ENCODE peak calls at places on chromosomes 7 and 10, in nine cellular contexts. N, T, F, A, P, X, V, S and Q are unnamed samples.

GRCh38 chr10:49738616-49739360 is 23.3 kb downstream of the OGDHL start:
- DNase-seq in X (no peak), P (no peak), N (no peak), V (peak; percentile 82), F (no peak), S (no peak), T (no peak), A (peak; percentile 90), Q (no peak)

GRCh38 chr10:37495415-37495814 is 362.0 kb downstream of the ZNF248 start:
- DNase-seq in A (no peak), N (no peak), T (peak; percentile 23), S (no peak), X (no peak), P (no peak), F (no peak), V (no peak), Q (no peak)

GRCh38 chr10:16792675-16793074 is 24.5 kb downstream of the RSU1 start:
- DNase-seq in V (peak; percentile 67), T (no peak), X (peak; percentile 25), A (no peak), P (no peak), N (no peak), F (no peak), S (no peak), Q (no peak)

GRCh38 chr7:52302765-52303520 is 732.5 kb upstream of the POM121L12 start:
- DNase-seq in T (no peak), V (no peak), S (no peak), F (no peak), A (no peak), X (no peak), P (no peak), N (no peak), Q (no peak)

GRCh38 chr7:104985259-104985617 is 28.8 kb upstream of the KMT2E start:
- DNase-seq in T (no peak), V (no peak), P (no peak), N (no peak), S (no peak), X (no peak), A (no peak), F (no peak), Q (no peak)

GRCh38 chr7:6271091-6271658 is 1.2 kb downstream of the CYTH3 start:
- DNase-seq in F (no peak), A (no peak), V (peak; percentile 87), X (peak; percentile 39), P (no peak), N (peak; percentile 41), S (peak; percentile 54), T (peak; percentile 63), Q (no peak)

GRCh38 chr7:6008668-6009611 is at the start of the genes AIMP2 and PMS2:
- DNase-seq in N (peak; percentile 99), P (peak; percentile 97), X (peak; percentile 98), F (peak; percentile 99), V (peak; percentile 98), T (peak; percentile 99), S (peak; percentile 99), A (peak; percentile 100), Q (peak; percentile 94)

GRCh38 chr7:152909683-152910544 is 150.4 kb downstream of the ACTR3B start:
- DNase-seq in V (no peak), T (no peak), S (no peak), P (no peak), N (no peak), X (no peak), A (no peak), F (no peak), Q (no peak)

GRCh38 chr7:43694399-43694748 is 34.9 kb downstream of the COA1 start:
- DNase-seq in T (peak; percentile 38), A (no peak), F (no peak), V (no peak), S (no peak), P (no peak), X (no peak), N (no peak), Q (no peak)

GRCh38 chr10:6014241-6014761 is 37.0 kb upstream of the IL15RA start:
- DNase-seq in P (peak; percentile 54), X (peak; percentile 21), T (peak; percentile 32), F (peak; percentile 13), V (no peak), S (peak; percentile 62), A (peak; percentile 94), N (peak; percentile 50), Q (peak; percentile 79)

GRCh38 chr10:94074462-94074861 is 80.7 kb downstream of the PLCE1 start:
- DNase-seq in P (no peak), N (no peak), S (no peak), X (no peak), A (no peak), F (no peak), V (no peak), T (no peak), Q (no peak)

GRCh38 chr10:82982110-82982608 is 1107.2 kb downstream of the NRG3 start:
- DNase-seq in V (no peak), P (no peak), X (no peak), F (peak; percentile 72), A (no peak), T (peak; percentile 87), S (no peak), N (peak; percentile 18), Q (no peak)

GRCh38 chr7:76244781-76245391 is 43.2 kb downstream of the SRRM3 start:
- DNase-seq in X (no peak), T (no peak), V (no peak), P (no peak), A (no peak), F (no peak), S (no peak), N (no peak), Q (no peak)

DNA sequence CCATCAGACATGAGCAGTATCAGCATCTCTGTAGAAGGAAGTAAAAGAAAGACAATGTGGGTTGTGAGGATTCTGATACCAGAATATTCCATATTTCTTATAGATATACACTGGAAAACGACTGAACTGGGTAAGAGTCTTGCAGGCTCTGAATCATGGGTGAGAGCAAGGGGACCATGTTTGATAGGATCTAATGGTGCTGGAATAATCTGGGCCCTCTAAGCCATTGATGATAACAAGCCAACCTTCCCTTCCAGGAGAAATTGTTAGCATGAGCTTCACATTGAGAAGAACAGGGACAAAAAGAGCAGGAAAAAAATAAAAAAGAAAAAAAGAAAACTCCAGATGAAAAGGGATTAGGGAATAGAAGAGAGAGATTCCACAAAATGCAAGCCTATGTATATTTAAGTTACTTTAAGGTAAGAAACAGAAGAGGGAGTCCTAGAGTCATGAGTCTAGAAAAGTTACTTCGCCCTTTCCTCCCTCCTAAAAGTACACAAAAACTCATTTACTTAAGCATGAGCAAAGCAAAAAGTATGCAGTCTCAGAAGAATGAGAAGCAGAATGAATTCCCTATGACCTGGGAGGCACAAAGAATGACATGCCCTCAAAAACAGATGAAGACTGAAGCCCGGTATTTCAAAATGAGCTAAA is 181.9 kb downstream of the TMEM26 start:
- DNase-seq in V (no peak), T (peak; percentile 20), N (no peak), F (peak; percentile 80), P (no peak), X (no peak), S (no peak), A (no peak), Q (no peak)
- TF ChIP-seq CTCF in V (peak; percentile 55), T (peak; percentile 14), N (no peak), F (peak; percentile 35), P (no peak), X (no peak), S (no peak), A (no peak), Q (no peak)

GRCh38 chr7:70599446-70600190 is 532.3 kb upstream of the GALNT17 start:
- DNase-seq in A (no peak), V (no peak), N (no peak), S (no peak), X (no peak), T (peak; percentile 82), F (no peak), P (no peak), Q (no peak)

GRCh38 chr7:70600993-70601392 is 531.0 kb upstream of the GALNT17 start:
- DNase-seq in P (no peak), F (no peak), N (no peak), A (no peak), T (no peak), V (no peak), X (no peak), S (no peak), Q (no peak)

GRCh38 chr7:70598976-70599375 is 533.0 kb upstream of the GALNT17 start:
- DNase-seq in N (no peak), X (no peak), A (no peak), V (no peak), T (peak; percentile 99), S (peak; percentile 69), F (no peak), P (no peak), Q (no peak)

GRCh38 chr7:70597071-70597470 is 534.9 kb upstream of the GALNT17 start:
- DNase-seq in S (no peak), P (no peak), V (no peak), T (peak; percentile 21), N (no peak), X (no peak), F (no peak), A (no peak), Q (no peak)

GRCh38 chr7:70602135-70602534 is 529.8 kb upstream of the GALNT17 start:
- DNase-seq in P (no peak), N (no peak), T (no peak), X (no peak), S (no peak), A (no peak), F (no peak), V (no peak), Q (no peak)
- TF ChIP-seq CTCF in P (no peak), N (no peak), T (no peak), X (no peak), S (no peak), A (no peak), F (no peak), V (no peak), Q (no peak)

GRCh38 chr10:124565565-124566221 is 104.1 kb downstream of the LHPP start:
- DNase-seq in N (no peak), P (no peak), A (no peak), F (no peak), T (no peak), V (no peak), S (no peak), X (no peak), Q (no peak)
- TF ChIP-seq CTCF in N (peak; percentile 23), P (peak; percentile 55), A (peak; percentile 37), F (no peak), T (peak; percentile 35), V (peak; percentile 41), S (no peak), X (peak; percentile 13), Q (no peak)

GRCh38 chr10:132444877-132445351 is 47.9 kb downstream of the PWWP2B start:
- DNase-seq in P (no peak), A (no peak), S (no peak), F (no peak), T (no peak), X (no peak), V (no peak), N (no peak), Q (no peak)

GRCh38 chr10:132443998-132444876 is 47.2 kb downstream of the PWWP2B start:
- DNase-seq in T (no peak), S (no peak), V (no peak), P (peak; percentile 72), F (no peak), A (no peak), X (no peak), N (no peak), Q (no peak)

GRCh38 chr10:132441818-132442217 is 44.8 kb downstream of the PWWP2B start:
- DNase-seq in X (no peak), S (no peak), V (no peak), T (no peak), A (no peak), P (no peak), F (no peak), N (no peak), Q (no peak)

GRCh38 chr10:132442636-132443035 is 45.6 kb downstream of the PWWP2B start:
- DNase-seq in X (no peak), F (no peak), V (no peak), S (no peak), A (no peak), N (no peak), T (no peak), P (no peak), Q (no peak)

GRCh38 chr10:132443605-132443997 is 46.6 kb downstream of the PWWP2B start:
- DNase-seq in N (peak; percentile 68), F (no peak), X (no peak), S (no peak), A (no peak), P (no peak), T (no peak), V (no peak), Q (no peak)
- TF ChIP-seq CTCF in N (peak; percentile 55), F (no peak), X (peak; percentile 10), S (no peak), A (peak; percentile 16), P (peak; percentile 54), T (peak; percentile 48), V (peak; percentile 61), Q (no peak)